ENCODE peak calls at places on chromosomes 11 and 22, in seven cellular contexts. D is right atrium auricular region, J is cardiac muscle cell, S is tibial artery, L is heart right ventricle, Z is Peyer's patch, E is fibroblast of lung. Q is an unnamed sample.

GRCh38 chr22:37708580-37709444 is 12.0 kb downstream of the TRIOBP start:
- DNase-seq in S (no peak), Z (no peak), L (peak; percentile 29), J (no peak), E (no peak), D (no peak), Q (no peak)

GRCh38 chr22:20167643-20168322 is 16.9 kb upstream of the CCDC188 start:
- DNase-seq in D (no peak), Z (no peak), J (no peak), E (no peak), L (no peak), S (no peak), Q (no peak)

GRCh38 chr11:13210424-13210823 is 67.2 kb upstream of the BMAL1 start:
- DNase-seq in D (peak; percentile 69), E (peak; percentile 75), Z (peak; percentile 82), S (peak; percentile 73), L (peak; percentile 55), J (peak; percentile 85), Q (no peak)

GRCh38 chr22:20565079-20565734 is 57.8 kb downstream of the MED15 start:
- DNase-seq in E (no peak), Z (no peak), L (no peak), S (no peak), J (no peak), D (no peak), Q (no peak)

GRCh38 chr11:13947379-13947778 is 15.1 kb upstream of the SPON1 start:
- DNase-seq in J (no peak), L (no peak), S (no peak), E (no peak), D (no peak), Z (no peak), Q (no peak)

GRCh38 chr22:20211997-20212753 is 55.9 kb downstream of the RTN4R start:
- DNase-seq in Z (peak; percentile 64), J (peak; percentile 52), S (peak; percentile 84), D (no peak), E (peak; percentile 60), L (peak; percentile 54), Q (no peak)

GRCh38 chr22:32684822-32685187 is 116.7 kb upstream of the TIMP3 start:
- DNase-seq in S (no peak), J (peak; percentile 60), D (no peak), L (no peak), E (peak; percentile 63), Z (no peak), Q (no peak)

GRCh38 chr11:69950120-69950519 is 128.0 kb upstream of the ANO1 start:
- DNase-seq in J (no peak), Z (no peak), L (no peak), S (no peak), E (no peak), D (no peak), Q (no peak)

GRCh38 chr11:114977596-114977995 is 299.3 kb downstream of the NXPE2 start:
- DNase-seq in J (no peak), S (no peak), E (no peak), L (no peak), Z (no peak), D (no peak), Q (no peak)

GRCh38 chr22:38221908-38222796 is 20.4 kb downstream of the MAFF start:
- DNase-seq in Z (no peak), E (no peak), S (no peak), J (no peak), D (no peak), L (no peak), Q (no peak)

GRCh38 chr22:23762866-23763578 is at the start of gene C22orf15:
- DNase-seq in S (no peak), D (no peak), L (no peak), J (peak; percentile 66), Z (no peak), E (peak; percentile 47), Q (no peak)

GRCh38 chr11:133618500-133618899 is 86.2 kb upstream of the OPCML start:
- DNase-seq in S (no peak), E (no peak), L (no peak), D (no peak), Z (no peak), J (no peak), Q (no peak)

GRCh38 chr22:22547692-22548348 is 11.2 kb downstream of the PRAME start:
- DNase-seq in S (no peak), E (no peak), D (no peak), J (no peak), Z (no peak), L (no peak), Q (no peak)

GRCh38 chr11:130868087-130868486 is 48.2 kb downstream of the SNX19 start:
- DNase-seq in L (no peak), Z (no peak), J (no peak), E (no peak), S (no peak), D (no peak), Q (no peak)
- TF ChIP-seq CTCF in L (no peak), Z (no peak), J (no peak), E (no peak), S (no peak), D (no peak), Q (no peak)

DNA sequence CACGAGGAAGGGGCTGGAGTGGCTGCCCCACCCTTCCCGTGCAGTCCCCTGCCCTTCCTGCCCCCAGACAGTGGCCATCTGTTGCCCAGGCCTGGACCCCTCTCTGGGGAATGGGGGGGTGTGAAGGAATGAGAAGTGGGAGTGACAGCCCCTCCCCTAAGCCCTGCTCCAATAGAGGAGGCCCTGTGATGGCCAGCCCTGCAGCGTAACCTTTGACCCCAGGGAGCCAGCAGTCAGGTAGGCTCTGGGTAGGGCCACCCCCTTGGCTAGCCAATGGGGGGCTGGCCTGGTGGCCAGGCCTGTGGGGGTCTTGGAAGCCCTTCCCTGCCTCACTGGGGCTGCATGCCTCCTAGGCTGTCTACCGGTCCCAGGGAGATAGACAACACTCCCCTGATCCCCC is 6.6 kb downstream of the FLRT1 start:
- DNase-seq in Z (no peak), J (no peak), D (no peak), L (no peak), E (no peak), S (no peak), Q (no peak)
- H3K27ac ChIP-seq in Z (no peak overlapping the region), J (no peak overlapping the region), D (no peak overlapping the region), L (no peak overlapping the region), E (no peak overlapping the region), S (no peak overlapping the region), Q (no peak overlapping the region)

GRCh38 chr11:65573391-65574146 is 1.2 kb downstream of the FAM89B start:
- DNase-seq in D (no peak), L (no peak), Z (no peak), S (no peak), E (no peak), J (no peak), Q (no peak)

GRCh38 chr11:65569973-65570918 is at the start of gene ZNRD2:
- DNase-seq in J (peak; percentile 99), L (peak; percentile 98), D (peak; percentile 98), Z (peak; percentile 99), E (peak; percentile 99), S (peak; percentile 99), Q (peak; percentile 98)

GRCh38 chr11:65571420-65571819 is 918 bp upstream of the FAM89B start:
- DNase-seq in E (no peak), J (no peak), D (no peak), Z (no peak), S (no peak), L (no peak), Q (no peak)

GRCh38 chr11:65572356-65573043 is at the start of gene FAM89B:
- DNase-seq in D (peak; percentile 94), E (peak; percentile 82), L (peak; percentile 95), S (peak; percentile 96), Z (peak; percentile 97), J (peak; percentile 89), Q (peak; percentile 83)

GRCh38 chr11:65571940-65572339 is 398 bp upstream of the FAM89B start:
- DNase-seq in L (no peak), D (no peak), Z (peak; percentile 68), J (peak; percentile 57), S (no peak), E (no peak), Q (no peak)
- TF ChIP-seq CTCF in L (peak; percentile 39), D (peak; percentile 49), Z (no peak), J (peak; percentile 46), S (peak; percentile 51), E (peak; percentile 42), Q (peak; percentile 15)

DNA sequence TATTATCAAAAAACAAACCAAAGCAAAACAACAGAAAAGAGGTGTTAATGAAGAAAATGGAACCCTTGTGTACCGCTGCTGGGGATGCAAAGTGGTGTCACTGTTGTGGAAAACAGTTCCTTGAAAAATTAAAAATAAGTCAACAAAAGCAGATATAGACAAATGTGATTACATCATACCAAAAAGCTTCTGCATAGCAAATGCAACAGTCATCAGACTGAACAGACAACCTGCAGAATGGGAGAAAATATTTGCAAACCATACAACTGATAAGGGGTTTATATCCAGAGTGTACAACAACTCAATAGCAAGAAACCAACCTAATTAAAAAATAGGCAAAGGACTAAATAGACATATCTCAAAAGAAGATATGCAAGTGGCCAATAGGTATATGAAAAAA is 22.9 kb upstream of the CARS1 start:
- DNase-seq in S (no peak), Z (no peak), E (peak; percentile 56), D (no peak), L (no peak), J (peak; percentile 38), Q (no peak)
- H3K27ac ChIP-seq in S (no peak overlapping the region), Z (no peak overlapping the region), E (no peak overlapping the region), D (no peak overlapping the region), L (no peak overlapping the region), J (no peak overlapping the region), Q (no peak overlapping the region)

DNA sequence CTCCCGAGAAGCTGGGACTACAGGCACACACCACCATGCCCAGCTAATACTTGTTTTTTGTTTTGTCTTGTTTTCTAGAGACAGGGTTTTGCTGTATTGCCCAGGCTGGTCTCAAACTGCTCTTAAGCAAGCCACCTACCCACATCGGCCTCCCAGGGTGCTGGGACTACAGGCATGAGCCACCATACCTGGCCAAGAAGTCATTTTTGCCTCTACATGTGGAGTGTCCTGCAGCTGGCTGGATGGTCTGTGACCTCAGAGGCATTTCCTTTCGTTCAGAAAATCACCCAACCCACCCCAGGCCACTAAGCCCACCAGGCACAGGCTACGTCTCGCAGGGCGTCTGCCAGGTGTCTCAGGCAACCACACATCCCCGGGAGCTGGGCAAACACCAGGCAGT is 12.8 kb downstream of the SHANK2 start:
- DNase-seq in J (no peak), E (no peak), Z (peak; percentile 38), L (no peak), D (no peak), S (no peak), Q (no peak)
- TF ChIP-seq CTCF in J (no peak), E (no peak), Z (no peak), L (no peak), D (no peak), S (no peak), Q (no peak)

GRCh38 chr11:23288001-23288783 is 427.9 kb upstream of the CCDC179 start:
- DNase-seq in Z (no peak), E (peak; percentile 84), J (no peak), S (no peak), L (no peak), D (no peak), Q (no peak)
- H3K27ac ChIP-seq in Z (no peak overlapping the region), E (no peak overlapping the region), J (no peak overlapping the region), S (no peak overlapping the region), L (no peak overlapping the region), D (no peak overlapping the region), Q (no peak overlapping the region)

Q was measured in CD4-positive, alpha-beta T cell.